ENCODE peak calls at places on chromosomes 16 and 17, in six cellular contexts. Y, G, J, Z, A and V are unnamed samples.

GRCh38 chr17:7704601-7705268 is at the start of gene EFNB3:
- DNase-seq in Y (no peak), G (peak; percentile 93), J (no peak), Z (no peak), A (no peak), V (peak; percentile 51)

GRCh38 chr17:42233148-42233547 is 38.9 kb upstream of the GHDC start:
- DNase-seq in Y (no peak), G (no peak), J (no peak), Z (no peak), A (no peak), V (no peak)

GRCh38 chr17:66612993-66613392 is 221.9 kb upstream of the CACNG5 start:
- DNase-seq in Y (no peak), G (peak; percentile 44), J (no peak), Z (no peak), A (no peak), V (no peak)

GRCh38 chr17:37821025-37821713 is 76.3 kb upstream of the HNF1B start:
- DNase-seq in Y (no peak), G (no peak), J (no peak), Z (no peak), A (no peak), V (no peak)

GRCh38 chr17:15886221-15886620 is 58.7 kb upstream of the ADORA2B start:
- DNase-seq in Y (no peak), G (no peak), J (no peak), Z (no peak), A (no peak), V (no peak)

GRCh38 chr17:30368896-30369720 is 9.6 kb upstream of the CPD start:
- DNase-seq in Y (no peak), G (no peak), J (no peak), Z (no peak), A (no peak), V (no peak)

GRCh38 chr17:15892679-15893332 is 52.1 kb upstream of the ADORA2B start:
- DNase-seq in Y (no peak), G (no peak), J (peak; percentile 40), Z (no peak), A (no peak), V (no peak)

GRCh38 chr17:14198013-14198412 is 38.6 kb downstream of the CDRT15 start:
- DNase-seq in Y (no peak), G (peak; percentile 79), J (no peak), Z (no peak), A (no peak), V (no peak)

GRCh38 chr17:5608696-5609095 is 24.4 kb upstream of the NLRP1 start:
- DNase-seq in Y (no peak), G (no peak), J (no peak), Z (no peak), A (no peak), V (no peak)

GRCh38 chr16:26765087-26765486 is 301.6 kb upstream of the C16orf82 start:
- DNase-seq in Y (no peak), G (peak; percentile 14), J (peak; percentile 13), Z (no peak), A (no peak), V (no peak)

GRCh38 chr16:6362321-6362720 is 970.3 kb upstream of the RBFOX1 start:
- DNase-seq in Y (no peak), G (no peak), J (no peak), Z (no peak), A (no peak), V (no peak)

GRCh38 chr16:11370084-11370931 is 25.0 kb downstream of the RMI2 start:
- DNase-seq in Y (no peak), G (no peak), J (peak; percentile 78), Z (no peak), A (peak; percentile 57), V (no peak)

GRCh38 chr17:28620010-28620409 is 6.0 kb upstream of the RSKR start:
- DNase-seq in Y (no peak), G (no peak), J (no peak), Z (no peak), A (no peak), V (no peak)

GRCh38 chr16:85554791-85555548 is 58.2 kb upstream of the GSE1 start:
- DNase-seq in Y (no peak), G (no peak), J (no peak), Z (no peak), A (no peak), V (no peak)

GRCh38 chr17:15121426-15121825 is 143.7 kb downstream of the PMP22 start:
- DNase-seq in Y (no peak), G (no peak), J (no peak), Z (no peak), A (no peak), V (no peak)

GRCh38 chr17:1625507-1626080 is 3.0 kb downstream of the SLC43A2 start:
- DNase-seq in Y (no peak), G (no peak), J (no peak), Z (no peak), A (no peak), V (no peak)

GRCh38 chr16:2751577-2752034 is 832 bp upstream of the SRRM2 start:
- DNase-seq in Y (peak; percentile 60), G (peak; percentile 89), J (peak; percentile 83), Z (peak; percentile 60), A (no peak), V (peak; percentile 70)

GRCh38 chr17:66143657-66144282 is 48.2 kb downstream of the CEP112 start:
- DNase-seq in Y (no peak), G (no peak), J (no peak), Z (no peak), A (no peak), V (no peak)

GRCh38 chr17:73058022-73058421 is 34.5 kb downstream of the SLC39A11 start:
- DNase-seq in Y (no peak), G (no peak), J (no peak), Z (no peak), A (no peak), V (no peak)

GRCh38 chr17:51487947-51488346 is 227.6 kb downstream of the UTP18 start:
- DNase-seq in Y (no peak), G (peak; percentile 33), J (peak; percentile 33), Z (peak; percentile 77), A (no peak), V (peak; percentile 39)

GRCh38 chr17:27590864-27591263 is 40.1 kb upstream of the LGALS9 start:
- DNase-seq in Y (no peak), G (no peak), J (no peak), Z (no peak), A (no peak), V (no peak)

GRCh38 chr17:44892250-44892649 is 7.0 kb downstream of the EFTUD2 start:
- DNase-seq in Y (no peak), G (no peak), J (no peak), Z (no peak), A (no peak), V (no peak)

GRCh38 chr17:48600244-48601098 is 4.3 kb downstream of the HOXB6 start:
- DNase-seq in Y (no peak), G (no peak), J (no peak), Z (no peak), A (no peak), V (no peak)

GRCh38 chr16:17470002-17470870 is 524 bp downstream of the XYLT1 start:
- DNase-seq in Y (no peak), G (peak; percentile 55), J (no peak), Z (no peak), A (no peak), V (no peak)

GRCh38 chr16:85798283-85798776 is 1.0 kb downstream of the EMC8 start:
- DNase-seq in Y (no peak), G (no peak), J (peak; percentile 77), Z (no peak), A (no peak), V (no peak)

GRCh38 chr16:87957296-87958069 is 6.2 kb downstream of the BANP start:
- DNase-seq in Y (no peak), G (no peak), J (no peak), Z (no peak), A (no peak), V (no peak)

GRCh38 chr17:1267471-1267947 is 2.7 kb upstream of the BHLHA9 start:
- DNase-seq in Y (no peak), G (peak; percentile 28), J (no peak), Z (no peak), A (no peak), V (no peak)

GRCh38 chr17:76716146-76716833 is 5.5 kb upstream of the MXRA7 start:
- DNase-seq in Y (no peak), G (no peak), J (no peak), Z (no peak), A (no peak), V (no peak)

GRCh38 chr17:34639706-34640425 is 60.5 kb downstream of the TMEM132E start:
- DNase-seq in Y (no peak), G (no peak), J (no peak), Z (no peak), A (no peak), V (no peak)

GRCh38 chr17:64778367-64779290 is 116.5 kb upstream of the SMURF2 start:
- DNase-seq in Y (no peak), G (no peak), J (no peak), Z (no peak), A (no peak), V (no peak)

GRCh38 chr17:34261568-34261967 is 6.5 kb downstream of the CCL2 start:
- DNase-seq in Y (no peak), G (no peak), J (no peak), Z (no peak), A (no peak), V (no peak)

GRCh38 chr16:56611281-56611833 is 3.0 kb downstream of the MT2A start:
- DNase-seq in Y (no peak), G (no peak), J (peak; percentile 78), Z (peak; percentile 27), A (no peak), V (no peak)

GRCh38 chr17:49465352-49465751 is 29.7 kb upstream of the NGFR start:
- DNase-seq in Y (no peak), G (no peak), J (no peak), Z (no peak), A (no peak), V (no peak)

GRCh38 chr17:57861000-57861736 is 11.3 kb upstream of the MRPS23 start:
- DNase-seq in Y (no peak), G (peak; percentile 70), J (peak; percentile 94), Z (peak; percentile 75), A (no peak), V (no peak)

GRCh38 chr16:81905277-81905676 is 106.0 kb downstream of the SDR42E1 start:
- DNase-seq in Y (no peak), G (no peak), J (no peak), Z (no peak), A (no peak), V (peak; percentile 25)
- TF ChIP-seq YY1 in Y (no peak), G (no peak), J (no peak), Z (no peak), A (no peak), V (no peak)

GRCh38 chr17:40524243-40524965 is 23.0 kb upstream of the TNS4 start:
- DNase-seq in Y (no peak), G (no peak), J (peak; percentile 72), Z (no peak), A (no peak), V (no peak)
- TF ChIP-seq YY1 in Y (no peak), G (no peak), J (no peak), Z (no peak), A (no peak), V (no peak)

GRCh38 chr17:19387921-19388521 is 1.0 kb upstream of the MFAP4 start:
- DNase-seq in Y (no peak), G (no peak), J (no peak), Z (no peak), A (no peak), V (no peak)
- TF ChIP-seq YY1 in Y (no peak), G (no peak), J (no peak), Z (no peak), A (no peak), V (no peak)

GRCh38 chr17:12507046-12507445 is 158.6 kb upstream of the MYOCD start:
- DNase-seq in Y (no peak), G (no peak), J (no peak), Z (no peak), A (no peak), V (no peak)
- TF ChIP-seq YY1 in Y (no peak), G (no peak), J (no peak), Z (no peak), A (no peak), V (no peak)